ENCODE peak calls at places on chromosomes 2 and 18, in four cellular contexts. O is stimulated activated naive CD4-positive, alpha-beta T cell; M is CD8-positive, alpha-beta T cell; L is SJSA1. X is an unnamed sample.

GRCh38 chr18:3103576-3103975 is 90.6 kb upstream of the LPIN2 start:
- DNase-seq in O (no peak), M (no peak), L (no peak), X (no peak)

GRCh38 chr2:235217814-235218213 is 266.0 kb downstream of the SH3BP4 start:
- DNase-seq in O (no peak), M (no peak), L (no peak), X (no peak)

GRCh38 chr18:10055125-10055750 is 141.4 kb downstream of the VAPA start:
- DNase-seq in O (no peak), M (no peak), L (no peak), X (no peak)

GRCh38 chr2:8456149-8457091 is 225.4 kb upstream of the ID2 start:
- DNase-seq in O (peak), M (no peak), L (no peak), X (no peak)

GRCh38 chr18:36075862-36076587 is 8.7 kb upstream of the RPRD1A start:
- DNase-seq in O (no peak), M (no peak), L (no peak), X (no peak)

GRCh38 chr18:78975699-78976098 is 3.9 kb upstream of the SALL3 start:
- DNase-seq in O (no peak), M (no peak), L (no peak), X (no peak)

GRCh38 chr18:74631242-74632087 is 33.8 kb downstream of the ZNF407 start:
- DNase-seq in O (peak), M (no peak), L (no peak), X (no peak)

GRCh38 chr2:5766051-5766450 is 73.9 kb downstream of the SOX11 start:
- DNase-seq in O (no peak), M (no peak), L (no peak), X (no peak)

GRCh38 chr2:103003750-103004250 is 242.0 kb downstream of the TMEM182 start:
- DNase-seq in O (no peak), M (no peak), L (no peak), X (no peak)

GRCh38 chr2:168060956-168061750 is 186.2 kb downstream of the STK39 start:
- DNase-seq in O (no peak), M (no peak), L (no peak), X (no peak)

GRCh38 chr2:30115981-30116285 is 30.9 kb upstream of the YPEL5 start:
- DNase-seq in O (no peak), M (no peak), L (no peak), X (no peak)

GRCh38 chr2:176454893-176455810 is 185.9 kb downstream of the MTX2 start:
- DNase-seq in O (peak), M (peak), L (peak), X (no peak)

X was measured in mesenteric fat pad.